ENCODE peak calls at places on chromosomes 5 and 9, in eight cellular contexts. P is nephron progenitor cell; L is psoas muscle; X is AG08395; Z is CD8-positive, alpha-beta T cell; M is naive B cell; N is heart left ventricle; D is ascending aorta. Q is an unnamed sample.

GRCh38 chr9:121663591-121663990 is 12.2 kb downstream of the DAB2IP start:
- DNase-seq in P (no peak), L (no peak), X (no peak), Z (no peak), M (no peak), N (no peak), D (no peak), Q (no peak)

GRCh38 chr9:127589955-127590370 is 22.1 kb upstream of the STXBP1 start:
- DNase-seq in P (peak), L (peak), X (peak), Z (peak), M (no peak), N (peak), D (no peak), Q (no peak)

GRCh38 chr9:133612816-133613215 is 3.6 kb upstream of the FAM163B start:
- DNase-seq in P (no peak), L (peak), X (no peak), Z (no peak), M (no peak), N (no peak), D (no peak), Q (no peak)

GRCh38 chr9:117784996-117785395 is 80.8 kb downstream of the TLR4 start:
- DNase-seq in P (no peak), L (no peak), X (no peak), Z (no peak), M (no peak), N (no peak), D (no peak), Q (no peak)

GRCh38 chr9:73153793-73154227 is 2.1 kb downstream of the ANXA1 start:
- DNase-seq in P (no peak), L (no peak), X (peak), Z (no peak), M (no peak), N (no peak), D (no peak), Q (no peak)

GRCh38 chr5:55027589-55027988 is 3.5 kb downstream of the GZMK start:
- DNase-seq in P (no peak), L (no peak), X (no peak), Z (no peak), M (no peak), N (no peak), D (no peak), Q (no peak)

GRCh38 chr9:73090214-73090613 is 61.5 kb upstream of the ANXA1 start:
- DNase-seq in P (no peak), L (no peak), X (no peak), Z (no peak), M (no peak), N (no peak), D (no peak), Q (no peak)

GRCh38 chr9:109600142-109600541 is 102.0 kb upstream of the PTPN3 start:
- DNase-seq in P (no peak), L (no peak), X (peak), Z (no peak), M (no peak), N (peak), D (no peak), Q (no peak)

GRCh38 chr9:99722852-99723251 is 98.8 kb upstream of the NR4A3 start:
- DNase-seq in P (no peak), L (no peak), X (no peak), Z (no peak), M (no peak), N (no peak), D (no peak), Q (no peak)

GRCh38 chr5:9499498-9499876 is 46.4 kb downstream of the SEMA5A start:
- DNase-seq in P (no peak), L (no peak), X (no peak), Z (no peak), M (no peak), N (no peak), D (no peak), Q (no peak)

GRCh38 chr9:38423939-38424843 is at the start of gene IGFBPL1:
- DNase-seq in P (peak), L (no peak), X (peak), Z (no peak), M (no peak), N (no peak), D (no peak), Q (no peak)

GRCh38 chr9:109683521-109683920 is 96.5 kb upstream of the PALM2AKAP2 start:
- DNase-seq in P (no peak), L (no peak), X (peak), Z (no peak), M (no peak), N (no peak), D (no peak), Q (no peak)

GRCh38 chr9:101369286-101369685 is 15.5 kb downstream of the BAAT start:
- DNase-seq in P (no peak), L (no peak), X (peak), Z (no peak), M (no peak), N (no peak), D (no peak), Q (no peak)

GRCh38 chr5:149795360-149795759 is 65.2 kb downstream of the PPARGC1B start:
- DNase-seq in P (no peak), L (no peak), X (no peak), Z (no peak), M (no peak), N (no peak), D (no peak), Q (no peak)

GRCh38 chr9:96061293-96061987 is 185.9 kb downstream of the ERCC6L2 start:
- DNase-seq in P (no peak), L (no peak), X (peak), Z (peak), M (no peak), N (peak), D (no peak), Q (no peak)

GRCh38 chr5:27217977-27218376 is 179.6 kb upstream of the CDH9 start:
- DNase-seq in P (no peak), L (no peak), X (no peak), Z (no peak), M (no peak), N (no peak), D (no peak), Q (no peak)

GRCh38 chr5:13359326-13359725 is 585.2 kb downstream of the DNAH5 start:
- DNase-seq in P (no peak), L (no peak), X (peak), Z (no peak), M (no peak), N (no peak), D (no peak), Q (no peak)

GRCh38 chr9:11328326-11328725 is 715.5 kb upstream of the PTPRD start:
- DNase-seq in P (no peak), L (no peak), X (no peak), Z (no peak), M (no peak), N (no peak), D (no peak), Q (no peak)

GRCh38 chr5:31476607-31477200 is 55.2 kb downstream of the DROSHA start:
- DNase-seq in P (no peak), L (no peak), X (no peak), Z (no peak), M (no peak), N (no peak), D (no peak), Q (no peak)

GRCh38 chr9:90684776-90685175 is 42.2 kb upstream of the DIRAS2 start:
- DNase-seq in P (no peak), L (no peak), X (no peak), Z (no peak), M (no peak), N (no peak), D (no peak), Q (no peak)